ENCODE peak calls at places on chromosome 16, in nine cellular contexts. X, U, M, L, I, J, H, O and C are unnamed samples.

GRCh38 chr16:85928411-85928820 is 29.5 kb downstream of the IRF8 start:
- DNase-seq in H (no peak), L (peak; percentile 9), U (peak; percentile 35), O (peak; percentile 46), J (no peak), I (no peak), X (peak; percentile 43), M (no peak), C (no peak)

GRCh38 chr16:89827383-89828198 is 684 bp upstream of the SPIRE2 start:
- DNase-seq in O (peak; percentile 83), L (peak; percentile 40), X (no peak), H (peak; percentile 54), U (peak; percentile 71), J (no peak), I (peak; percentile 80), M (no peak), C (peak; percentile 80)

GRCh38 chr16:81694494-81695285 is 84.4 kb upstream of the PLCG2 start:
- DNase-seq in U (no peak), I (no peak), X (peak; percentile 38), O (no peak), H (no peak), J (no peak), L (no peak), M (no peak), C (no peak)

GRCh38 chr16:85337910-85338637 is 225.8 kb upstream of the CIBAR2 start:
- DNase-seq in L (no peak), O (no peak), I (no peak), U (no peak), J (no peak), H (no peak), X (no peak), M (no peak), C (no peak)

GRCh38 chr16:85010446-85010930 is 847 bp downstream of the ZDHHC7 start:
- DNase-seq in H (no peak), X (no peak), J (no peak), I (no peak), L (no peak), M (no peak), O (no peak), U (no peak), C (no peak)

GRCh38 chr16:4026854-4027253 is 89.4 kb downstream of the ADCY9 start:
- DNase-seq in U (no peak), I (no peak), M (no peak), O (no peak), H (no peak), J (no peak), L (no peak), X (no peak), C (no peak)

GRCh38 chr16:68790944-68791343 is 52.4 kb upstream of the TANGO6 start:
- DNase-seq in X (no peak), O (no peak), J (no peak), M (no peak), I (no peak), U (no peak), L (no peak), H (no peak), C (no peak)

GRCh38 chr16:58499615-58500328 is at the start of gene NDRG4:
- DNase-seq in O (peak; percentile 86), L (peak; percentile 73), M (no peak), J (peak; percentile 83), H (peak; percentile 83), U (peak; percentile 79), I (peak; percentile 74), X (no peak), C (peak; percentile 82)

GRCh38 chr16:24036614-24037013 is 200.8 kb downstream of the PRKCB start:
- DNase-seq in I (peak; percentile 30), U (no peak), L (peak; percentile 9), X (peak; percentile 15), O (peak; percentile 43), H (peak; percentile 29), J (no peak), M (no peak), C (peak; percentile 38)

GRCh38 chr16:11029948-11030347 is 85.6 kb downstream of the CLEC16A start:
- DNase-seq in U (no peak), H (no peak), J (no peak), I (no peak), O (no peak), X (no peak), M (no peak), L (no peak), C (no peak)

GRCh38 chr16:4402439-4403132 is 13.8 kb downstream of the CORO7 start:
- DNase-seq in J (peak; percentile 94), I (peak; percentile 87), L (no peak), M (no peak), X (peak; percentile 83), O (peak; percentile 87), H (peak; percentile 35), U (peak; percentile 86), C (peak; percentile 85)

GRCh38 chr16:57384248-57385070 is 12.2 kb downstream of the CX3CL1 start:
- DNase-seq in M (no peak), J (no peak), U (peak; percentile 45), X (no peak), O (peak; percentile 17), H (no peak), I (no peak), L (no peak), C (no peak)

GRCh38 chr16:55835578-55835977 is 2.7 kb upstream of the CES1 start:
- DNase-seq in U (peak; percentile 64), J (no peak), I (no peak), X (no peak), L (no peak), O (peak; percentile 90), H (no peak), M (no peak), C (peak; percentile 51)

GRCh38 chr16:64083428-64084129 is 1038.3 kb downstream of the CDH11 start:
- DNase-seq in M (no peak), U (no peak), L (no peak), I (no peak), X (no peak), J (no peak), O (no peak), H (no peak), C (no peak)

GRCh38 chr16:49575352-49576172 is 202.0 kb downstream of the C16orf78 start:
- DNase-seq in O (peak; percentile 48), U (peak; percentile 73), I (no peak), L (no peak), J (peak; percentile 84), X (no peak), H (no peak), M (no peak), C (no peak)

DNA sequence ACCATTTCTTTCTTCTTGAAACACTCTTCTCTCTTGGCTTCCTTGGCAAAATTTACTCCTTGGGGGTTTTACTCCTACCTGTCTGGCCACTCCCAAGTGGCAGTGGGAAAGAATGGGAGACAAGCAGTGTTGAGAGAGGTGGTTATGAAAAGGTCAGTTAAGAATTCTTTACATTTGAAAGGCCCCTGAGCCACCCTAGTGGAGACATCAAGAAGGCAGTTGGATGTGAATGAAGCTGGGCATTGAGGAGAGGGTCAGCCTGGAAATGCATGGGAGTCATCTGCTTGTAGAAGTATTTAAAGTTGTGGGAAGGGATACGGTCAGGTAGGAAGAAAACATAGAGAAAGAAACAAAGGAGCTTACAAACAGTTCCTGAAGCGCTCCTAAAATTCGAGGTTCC is 42.3 kb upstream of the CCNF start:
- DNase-seq in L (no peak), M (no peak), I (no peak), J (no peak), U (no peak), O (no peak), X (no peak), H (peak; percentile 3), C (peak; percentile 11)
- TF ChIP-seq CTCF in L (peak; percentile 25), M (no peak), I (peak; percentile 27), J (no peak), U (no peak), O (no peak), X (no peak), H (peak; percentile 41), C (peak; percentile 3)

DNA sequence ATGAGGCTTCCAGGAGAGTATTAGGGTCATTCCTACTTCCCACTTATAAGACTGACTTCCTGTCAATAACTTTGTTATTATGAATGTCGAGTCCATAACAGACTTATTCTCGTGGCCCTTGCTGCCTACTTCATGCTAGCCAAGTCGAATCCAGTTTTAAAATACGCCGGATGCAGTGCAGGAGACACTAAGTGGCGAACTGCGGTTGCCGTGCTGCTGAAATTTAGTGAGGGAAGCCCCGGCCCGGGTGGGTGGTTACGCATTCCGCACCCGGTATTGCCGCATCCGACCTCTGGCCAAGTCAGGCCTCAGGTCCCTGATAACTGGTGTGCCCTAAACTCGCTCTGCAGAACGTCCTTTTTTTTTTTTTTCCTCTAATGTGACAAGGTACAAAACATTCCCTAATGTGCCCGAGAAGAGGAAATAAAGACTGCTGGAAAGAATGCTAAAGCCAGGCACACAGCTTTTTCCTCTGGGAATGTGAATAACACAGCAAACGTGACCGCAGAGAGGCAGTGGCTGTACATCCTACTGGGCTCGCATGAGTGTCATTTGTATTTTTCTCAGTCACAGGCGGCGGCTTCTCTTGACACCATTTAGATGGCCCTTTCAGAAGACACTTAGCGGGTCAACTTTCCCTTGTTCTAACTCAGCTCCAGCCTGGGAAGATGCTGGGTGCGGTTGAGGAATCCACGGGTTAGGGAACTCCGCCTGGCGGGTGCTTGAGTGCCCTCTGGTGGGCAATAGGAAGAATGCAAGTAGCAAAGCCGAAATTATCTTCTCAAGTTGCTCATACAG is 7.1 kb upstream of the AKTIP start:
- DNase-seq in M (peak; percentile 35), X (peak; percentile 65), U (peak; percentile 74), L (peak; percentile 38), O (peak; percentile 70), I (peak; percentile 50), H (peak; percentile 38), J (peak; percentile 89), C (peak; percentile 79)
- H3K4me3 ChIP-seq in M (peak overlapping the region; percentile 58), X (no peak overlapping the region), U (peak overlapping the region; percentile 24), L (no peak overlapping the region), O (no peak overlapping the region), I (no peak overlapping the region), H (no peak overlapping the region), J (peak overlapping the region; percentile 16), C (no peak overlapping the region)

GRCh38 chr16:47979783-47980182 is 176.0 kb downstream of the ABCC12 start:
- DNase-seq in M (no peak), L (no peak), J (no peak), I (no peak), O (no peak), U (no peak), X (no peak), H (no peak), C (no peak)
- TF ChIP-seq CTCF in M (no peak), L (no peak), J (no peak), I (no peak), O (no peak), U (no peak), X (no peak), H (no peak), C (no peak)

DNA sequence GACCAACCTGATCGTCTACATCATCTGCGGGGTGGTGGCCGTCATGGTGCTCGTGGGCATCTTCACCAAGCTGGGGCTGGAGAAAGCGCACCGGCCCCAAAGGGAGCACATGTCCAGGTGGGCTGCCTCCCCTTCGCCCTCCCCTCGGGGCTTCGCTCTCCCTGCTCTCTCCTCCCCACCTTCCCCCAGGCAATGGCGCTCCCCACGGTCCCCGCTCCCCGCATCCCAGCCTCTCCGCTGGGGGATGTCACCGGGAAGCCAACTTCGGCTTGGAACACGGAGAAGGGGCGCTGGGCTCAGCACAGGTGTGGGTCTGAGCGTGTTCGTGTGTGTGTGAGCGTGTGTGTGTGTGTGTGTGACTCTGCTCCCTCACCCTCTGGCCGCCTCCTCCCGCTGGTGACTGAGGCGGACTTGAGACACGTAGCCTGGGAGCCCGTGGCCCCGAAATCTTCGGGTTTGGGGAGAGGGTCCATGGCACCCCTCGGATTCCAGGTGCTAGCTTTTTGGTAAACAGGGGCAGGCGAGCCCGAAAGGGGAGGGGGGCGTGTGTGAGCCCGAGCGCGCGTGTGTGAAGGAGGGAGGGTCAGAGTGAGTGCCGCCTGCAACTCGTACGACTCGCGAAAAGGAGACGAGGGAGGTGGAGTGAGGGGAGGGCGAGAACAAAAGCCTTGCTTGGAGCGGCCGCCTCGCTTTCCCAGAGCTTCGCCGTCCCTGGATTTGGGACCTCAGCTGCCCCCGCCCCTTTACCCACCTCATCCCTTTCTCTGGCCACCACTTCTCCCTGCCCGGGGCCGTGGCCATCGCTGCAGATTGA is 1.3 kb downstream of the SHISA9 start:
- DNase-seq in I (peak; percentile 55), J (no peak), X (no peak), L (no peak), H (no peak), M (no peak), U (no peak), O (no peak), C (no peak)
- H3K4me3 ChIP-seq in I (peak overlapping the region; percentile 94), J (no peak overlapping the region), X (no peak overlapping the region), L (no peak overlapping the region), H (no peak overlapping the region), M (peak overlapping the region; percentile 56), U (peak overlapping the region; percentile 34), O (no peak overlapping the region), C (no peak overlapping the region)